ENCODE peak calls at places on chromosomes 5 and 9, in seven cellular contexts. K is CD4-positive, alpha-beta T cell; N is right atrium auricular region; Q is brain microvascular endothelial cell; E is Peyer's patch; S is heart left ventricle; W is GM13976. D is an unnamed sample.

GRCh38 chr9:88476491-88477271 is 58.3 kb upstream of the NXNL2 start:
- DNase-seq in K (no peak), N (no peak), Q (peak; percentile 21), E (no peak), S (no peak), W (no peak), D (no peak)

GRCh38 chr9:104682642-104683041 is 11.7 kb upstream of the OR13D1 start:
- DNase-seq in K (no peak), N (no peak), Q (peak; percentile 16), E (no peak), S (no peak), W (peak; percentile 30), D (peak; percentile 78)

GRCh38 chr9:2158111-2158610 is 143.0 kb downstream of the SMARCA2 start:
- DNase-seq in K (peak; percentile 23), N (no peak), Q (peak; percentile 52), E (peak; percentile 75), S (peak; percentile 20), W (peak; percentile 28), D (peak; percentile 87)

GRCh38 chr5:81609810-81610375 is 141.0 kb downstream of the SSBP2 start:
- DNase-seq in K (no peak), N (no peak), Q (no peak), E (no peak), S (no peak), W (no peak), D (no peak)

GRCh38 chr9:130632841-130633240 is 31.6 kb upstream of the PRDM12 start:
- DNase-seq in K (no peak), N (no peak), Q (no peak), E (no peak), S (no peak), W (no peak), D (no peak)

GRCh38 chr5:80864706-80865435 is 95.3 kb upstream of the RASGRF2 start:
- DNase-seq in K (no peak), N (no peak), Q (no peak), E (no peak), S (no peak), W (peak; percentile 14), D (no peak)

GRCh38 chr5:157265714-157266285 is at the start of gene CYFIP2:
- DNase-seq in K (peak; percentile 84), N (no peak), Q (no peak), E (peak; percentile 92), S (peak; percentile 61), W (peak; percentile 93), D (peak; percentile 56)

GRCh38 chr5:115559524-115559923 is 14.9 kb upstream of the FEM1C start:
- DNase-seq in K (no peak), N (no peak), Q (peak; percentile 39), E (no peak), S (no peak), W (no peak), D (no peak)

GRCh38 chr9:38362912-38363588 is 29.5 kb upstream of the ALDH1B1 start:
- DNase-seq in K (peak; percentile 7), N (no peak), Q (peak; percentile 63), E (peak; percentile 48), S (peak; percentile 20), W (peak; percentile 55), D (peak; percentile 74)

GRCh38 chr5:120942551-120942950 is 478.5 kb downstream of the PRR16 start:
- DNase-seq in K (no peak), N (no peak), Q (no peak), E (no peak), S (no peak), W (no peak), D (peak; percentile 98)

GRCh38 chr9:69486498-69486897 is 161.5 kb downstream of the ENTREP1 start:
- DNase-seq in K (no peak), N (no peak), Q (no peak), E (no peak), S (no peak), W (no peak), D (no peak)

GRCh38 chr9:136105398-136106135 is 10.5 kb upstream of the NACC2 start:
- DNase-seq in K (no peak), N (no peak), Q (no peak), E (no peak), S (peak; percentile 80), W (no peak), D (peak; percentile 34)

GRCh38 chr9:100459963-100460362 is 13.0 kb upstream of the TMEFF1 start:
- DNase-seq in K (no peak), N (no peak), Q (no peak), E (no peak), S (no peak), W (no peak), D (no peak)

DNA sequence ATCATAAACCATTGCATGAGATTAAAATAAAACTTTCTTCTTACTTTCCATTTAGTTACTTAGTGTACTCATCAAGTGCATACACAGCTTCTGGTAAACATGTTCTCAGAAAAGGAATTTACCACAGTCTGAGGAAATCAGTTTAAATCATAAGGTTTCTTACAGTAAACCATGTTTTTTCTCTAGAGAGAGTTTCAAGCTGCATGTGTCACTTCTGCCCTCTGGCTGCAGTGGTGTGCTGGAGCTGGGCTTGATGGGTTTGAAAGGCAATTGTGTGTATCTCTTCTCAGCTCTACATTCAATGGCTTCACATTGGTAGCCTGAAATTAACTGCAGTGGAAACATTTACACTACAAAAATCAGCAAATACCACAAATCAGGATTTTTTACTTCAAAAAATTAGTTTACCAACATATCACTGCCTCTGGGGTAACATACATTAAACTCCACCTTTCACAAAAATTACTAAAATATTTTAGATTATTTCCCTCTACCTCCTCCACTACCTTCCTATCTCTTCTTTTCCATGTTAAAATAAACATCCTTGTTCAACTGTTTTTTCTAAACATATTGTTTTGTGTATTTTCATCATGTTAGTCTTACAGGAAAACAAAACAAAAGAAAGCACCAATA is 414.3 kb downstream of the ANXA1 start:
- DNase-seq in K (no peak), N (no peak), Q (peak; percentile 4), E (no peak), S (no peak), W (no peak), D (peak; percentile 27)
- TF ChIP-seq CTCF in K (no peak), N (peak; percentile 65), Q (peak; percentile 89), E (no peak), S (peak; percentile 54), W (peak; percentile 35), D (peak; percentile 26)

GRCh38 chr5:172744106-172745104 is 26.6 kb downstream of the DUSP1 start:
- DNase-seq in K (no peak), N (no peak), Q (no peak), E (no peak), S (no peak), W (no peak), D (no peak)

GRCh38 chr5:172739385-172739784 is 31.6 kb downstream of the DUSP1 start:
- DNase-seq in K (no peak), N (no peak), Q (no peak), E (no peak), S (no peak), W (no peak), D (no peak)

GRCh38 chr5:172743112-172743959 is 27.7 kb downstream of the DUSP1 start:
- DNase-seq in K (no peak), N (no peak), Q (no peak), E (no peak), S (no peak), W (no peak), D (no peak)

GRCh38 chr5:172741206-172741582 is 29.8 kb downstream of the DUSP1 start:
- DNase-seq in K (no peak), N (no peak), Q (no peak), E (no peak), S (no peak), W (no peak), D (no peak)

GRCh38 chr5:172740483-172741205 is 30.4 kb downstream of the DUSP1 start:
- DNase-seq in K (no peak), N (peak; percentile 89), Q (peak; percentile 94), E (no peak), S (peak; percentile 73), W (no peak), D (peak; percentile 91)
- TF ChIP-seq CTCF in K (no peak), N (no peak), Q (no peak), E (no peak), S (no peak), W (no peak), D (no peak)

DNA sequence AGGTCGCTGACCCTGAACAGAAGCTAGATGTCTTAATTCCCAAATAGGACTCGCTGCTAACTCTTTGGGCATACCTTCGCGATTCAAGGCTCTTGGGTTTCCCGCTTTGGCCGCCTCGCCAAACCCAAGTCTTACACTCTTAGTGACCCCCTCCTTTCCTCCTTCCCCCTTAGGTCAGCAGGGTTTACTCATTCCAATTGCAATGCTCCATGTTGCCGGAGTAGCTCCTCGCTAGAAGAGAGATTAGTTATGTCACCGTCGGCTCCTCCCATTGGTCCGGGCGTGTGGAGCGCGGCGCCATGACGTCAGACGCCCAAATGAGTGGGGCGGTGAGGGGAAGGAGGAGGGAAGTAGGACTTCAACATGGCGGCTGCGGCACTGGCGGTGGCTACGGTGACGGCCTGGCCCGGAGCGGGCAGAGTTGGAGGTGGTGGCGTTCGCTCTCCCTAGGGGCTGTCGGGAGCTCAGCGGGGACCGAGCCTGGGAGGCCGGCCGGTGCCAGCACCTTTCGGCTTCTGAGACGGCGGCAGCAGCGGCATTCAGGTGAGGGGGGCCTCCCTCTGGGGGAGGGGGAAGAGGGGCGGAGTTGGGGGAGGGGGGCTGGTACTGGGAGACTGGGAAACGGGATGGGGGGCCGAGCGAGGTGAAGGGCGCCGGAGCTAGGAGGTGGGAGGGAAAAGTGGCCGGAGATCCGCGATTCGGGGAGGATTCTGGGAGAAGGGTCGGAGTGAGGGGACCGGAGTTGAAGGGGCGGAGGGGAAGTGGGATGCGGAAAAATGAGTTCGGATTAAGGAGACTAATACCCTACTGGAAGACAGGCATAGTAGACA is at the start of gene UBAP1:
- DNase-seq in K (peak; percentile 92), N (peak; percentile 98), Q (peak; percentile 96), E (peak; percentile 98), S (peak; percentile 97), W (peak; percentile 97), D (peak; percentile 99)
- TF ChIP-seq CTCF in K (no peak), N (no peak), Q (peak; percentile 4), E (peak; percentile 31), S (no peak), W (no peak), D (no peak)

GRCh38 chr5:57338068-57338848 is 144.4 kb downstream of the ACTBL2 start:
- DNase-seq in K (no peak), N (no peak), Q (no peak), E (no peak), S (no peak), W (peak; percentile 23), D (peak; percentile 58)
- TF ChIP-seq CTCF in K (peak; percentile 44), N (peak; percentile 55), Q (peak; percentile 68), E (no peak), S (peak; percentile 19), W (peak; percentile 35), D (peak; percentile 47)

GRCh38 chr9:21607576-21607975 is 125.5 kb upstream of the IFNE start:
- DNase-seq in K (no peak), N (no peak), Q (no peak), E (no peak), S (no peak), W (no peak), D (no peak)
- TF ChIP-seq CTCF in K (no peak), N (no peak), Q (no peak), E (no peak), S (no peak), W (no peak), D (no peak)

GRCh38 chr5:132753135-132753987 is 6.1 kb downstream of the CCNI2 start:
- DNase-seq in K (no peak), N (no peak), Q (no peak), E (peak; percentile 46), S (no peak), W (no peak), D (peak; percentile 37)
- TF ChIP-seq CTCF in K (no peak), N (peak; percentile 14), Q (peak; percentile 40), E (no peak), S (peak; percentile 12), W (no peak), D (peak; percentile 16)

GRCh38 chr5:109409844-109410388 is at the start of gene PJA2:
- DNase-seq in K (peak; percentile 97), N (peak; percentile 99), Q (peak; percentile 100), E (peak; percentile 99), S (peak; percentile 100), W (peak; percentile 93), D (peak; percentile 100)
- TF ChIP-seq CTCF in K (no peak), N (peak; percentile 42), Q (peak; percentile 50), E (peak; percentile 61), S (peak; percentile 35), W (no peak), D (no peak)

D was measured in MCF 10A.